ENCODE peak calls at places on chromosomes 7 and 10, in seven cellular contexts. One of them, this sample, is unnamed.

GRCh38 chr7:1228535-1229333 is 3.9 kb upstream of the UNCX start:
- DNase-seq in IMR-90: no peak
- DNase-seq in spleen: no peak
- DNase-seq in ovary: no peak
- DNase-seq in right lobe of liver: no peak
- DNase-seq in HCT116: no peak
- DNase-seq in Peyer's patch: no peak
- DNase-seq in this sample: no peak

GRCh38 chr7:43166686-43167085 is 54.2 kb downstream of the HECW1 start:
- DNase-seq in IMR-90: no peak
- DNase-seq in spleen: no peak
- DNase-seq in ovary: no peak
- DNase-seq in right lobe of liver: no peak
- DNase-seq in HCT116: no peak
- DNase-seq in Peyer's patch: no peak
- DNase-seq in this sample: no peak

GRCh38 chr10:119253433-119254174 is 46.2 kb downstream of the GRK5 start:
- DNase-seq in IMR-90: peak; percentile 96
- DNase-seq in spleen: peak; percentile 65
- DNase-seq in ovary: peak; percentile 89
- DNase-seq in right lobe of liver: peak; percentile 86
- DNase-seq in HCT116: peak; percentile 97
- DNase-seq in Peyer's patch: no peak
- DNase-seq in this sample: peak; percentile 37

GRCh38 chr7:140591178-140591902 is 49.3 kb downstream of the DENND2A start:
- DNase-seq in IMR-90: peak; percentile 41
- DNase-seq in spleen: no peak
- DNase-seq in ovary: no peak
- DNase-seq in right lobe of liver: no peak
- DNase-seq in HCT116: no peak
- DNase-seq in Peyer's patch: no peak
- DNase-seq in this sample: no peak

GRCh38 chr10:31112961-31113360 is 81.3 kb upstream of the ZNF438 start:
- DNase-seq in IMR-90: peak; percentile 40
- DNase-seq in spleen: no peak
- DNase-seq in ovary: no peak
- DNase-seq in right lobe of liver: no peak
- DNase-seq in HCT116: no peak
- DNase-seq in Peyer's patch: no peak
- DNase-seq in this sample: no peak

GRCh38 chr7:128989961-128990360 is 52.2 kb downstream of the IRF5 start:
- DNase-seq in IMR-90: peak; percentile 21
- DNase-seq in spleen: no peak
- DNase-seq in ovary: no peak
- DNase-seq in right lobe of liver: no peak
- DNase-seq in HCT116: no peak
- DNase-seq in Peyer's patch: no peak
- DNase-seq in this sample: no peak

GRCh38 chr10:44419790-44420549 is 35.1 kb upstream of the CXCL12 start:
- DNase-seq in IMR-90: no peak
- DNase-seq in spleen: no peak
- DNase-seq in ovary: no peak
- DNase-seq in right lobe of liver: no peak
- DNase-seq in HCT116: no peak
- DNase-seq in Peyer's patch: no peak
- DNase-seq in this sample: no peak

GRCh38 chr7:33065981-33066380 is 3.4 kb upstream of the NT5C3A start:
- DNase-seq in IMR-90: no peak
- DNase-seq in spleen: no peak
- DNase-seq in ovary: no peak
- DNase-seq in right lobe of liver: no peak
- DNase-seq in HCT116: no peak
- DNase-seq in Peyer's patch: no peak
- DNase-seq in this sample: no peak

GRCh38 chr7:118734541-118734940 is 510.0 kb downstream of the ANKRD7 start:
- DNase-seq in IMR-90: no peak
- DNase-seq in spleen: no peak
- DNase-seq in ovary: no peak
- DNase-seq in right lobe of liver: no peak
- DNase-seq in HCT116: no peak
- DNase-seq in Peyer's patch: no peak
- DNase-seq in this sample: no peak

GRCh38 chr7:24401628-24402593 is 117.9 kb downstream of the NPY start:
- DNase-seq in IMR-90: peak; percentile 40
- DNase-seq in spleen: no peak
- DNase-seq in ovary: no peak
- DNase-seq in right lobe of liver: no peak
- DNase-seq in HCT116: peak; percentile 28
- DNase-seq in Peyer's patch: no peak
- DNase-seq in this sample: no peak

GRCh38 chr10:1297566-1298301 is 241.5 kb downstream of the WDR37 start:
- DNase-seq in IMR-90: no peak
- DNase-seq in spleen: no peak
- DNase-seq in ovary: no peak
- DNase-seq in right lobe of liver: no peak
- DNase-seq in HCT116: no peak
- DNase-seq in Peyer's patch: no peak
- DNase-seq in this sample: no peak

GRCh38 chr10:120039066-120039465 is 146.5 kb downstream of the SEC23IP start:
- DNase-seq in IMR-90: no peak
- DNase-seq in spleen: no peak
- DNase-seq in ovary: no peak
- DNase-seq in right lobe of liver: no peak
- DNase-seq in HCT116: no peak
- DNase-seq in Peyer's patch: no peak
- DNase-seq in this sample: no peak

GRCh38 chr10:85614566-85614965 is 752.0 kb downstream of the GRID1 start:
- DNase-seq in IMR-90: no peak
- DNase-seq in spleen: no peak
- DNase-seq in ovary: no peak
- DNase-seq in right lobe of liver: no peak
- DNase-seq in HCT116: no peak
- DNase-seq in Peyer's patch: no peak
- DNase-seq in this sample: no peak

GRCh38 chr10:129972145-129972965 is 8.3 kb upstream of the EBF3 start:
- DNase-seq in IMR-90: no peak
- DNase-seq in spleen: peak; percentile 59
- DNase-seq in ovary: no peak
- DNase-seq in right lobe of liver: no peak
- DNase-seq in HCT116: no peak
- DNase-seq in Peyer's patch: no peak
- DNase-seq in this sample: no peak

GRCh38 chr7:157890921-157891401 is 554.2 kb downstream of the DNAJB6 start:
- DNase-seq in IMR-90: no peak
- DNase-seq in spleen: no peak
- DNase-seq in ovary: no peak
- DNase-seq in right lobe of liver: no peak
- DNase-seq in HCT116: no peak
- DNase-seq in Peyer's patch: no peak
- DNase-seq in this sample: no peak

GRCh38 chr7:39312254-39312989 is 253.8 kb upstream of the YAE1 start:
- DNase-seq in IMR-90: no peak
- DNase-seq in spleen: no peak
- DNase-seq in ovary: no peak
- DNase-seq in right lobe of liver: no peak
- DNase-seq in HCT116: no peak
- DNase-seq in Peyer's patch: no peak
- DNase-seq in this sample: no peak

GRCh38 chr10:3465406-3465891 is 292.9 kb upstream of the PITRM1 start:
- DNase-seq in IMR-90: peak; percentile 15
- DNase-seq in spleen: no peak
- DNase-seq in ovary: no peak
- DNase-seq in right lobe of liver: peak; percentile 62
- DNase-seq in HCT116: no peak
- DNase-seq in Peyer's patch: no peak
- DNase-seq in this sample: no peak

GRCh38 chr10:72484521-72484920 is 129.8 kb upstream of the DNAJB12 start:
- DNase-seq in IMR-90: no peak
- DNase-seq in spleen: no peak
- DNase-seq in ovary: no peak
- DNase-seq in right lobe of liver: no peak
- DNase-seq in HCT116: no peak
- DNase-seq in Peyer's patch: no peak
- DNase-seq in this sample: no peak

GRCh38 chr7:21773326-21773725 is 172.4 kb downstream of the CDCA7L start:
- DNase-seq in IMR-90: no peak
- DNase-seq in spleen: no peak
- DNase-seq in ovary: no peak
- DNase-seq in right lobe of liver: no peak
- DNase-seq in HCT116: no peak
- DNase-seq in Peyer's patch: no peak
- DNase-seq in this sample: no peak

GRCh38 chr10:13644866-13645265 is 58.1 kb downstream of the PRPF18 start:
- DNase-seq in IMR-90: no peak
- DNase-seq in spleen: no peak
- DNase-seq in ovary: no peak
- DNase-seq in right lobe of liver: no peak
- DNase-seq in HCT116: no peak
- DNase-seq in Peyer's patch: no peak
- DNase-seq in this sample: no peak

GRCh38 chr7:105776068-105776790 is 100.2 kb downstream of the ATXN7L1 start:
- DNase-seq in IMR-90: peak; percentile 100
- DNase-seq in spleen: no peak
- DNase-seq in ovary: peak; percentile 80
- DNase-seq in right lobe of liver: no peak
- DNase-seq in HCT116: peak; percentile 94
- DNase-seq in Peyer's patch: no peak
- DNase-seq in this sample: peak; percentile 73

DNA sequence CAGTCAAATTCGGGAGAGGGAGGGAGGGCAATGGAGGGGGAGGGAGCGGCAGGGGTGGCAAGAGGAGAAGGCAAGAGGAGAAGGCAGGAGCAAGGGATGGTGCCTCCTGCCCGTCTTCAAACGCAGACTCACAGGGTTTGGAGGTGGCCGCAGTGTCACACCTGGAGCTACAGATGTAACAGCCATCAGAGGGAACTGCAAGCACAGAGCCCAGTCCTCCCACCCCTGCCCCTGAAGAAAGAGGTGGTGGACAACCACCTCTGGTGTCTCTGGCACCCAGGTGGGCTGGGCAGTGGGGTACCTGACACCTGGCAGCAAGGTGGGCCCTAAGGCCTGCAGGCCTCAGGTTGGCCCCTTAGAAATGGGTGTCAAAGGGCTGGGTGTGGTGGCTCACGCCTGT is 67.0 kb upstream of the SDK1 start:
- DNase-seq in IMR-90: no peak
- DNase-seq in spleen: peak; percentile 66
- DNase-seq in ovary: no peak
- DNase-seq in right lobe of liver: no peak
- DNase-seq in HCT116: no peak
- DNase-seq in Peyer's patch: no peak
- DNase-seq in this sample: no peak
- H3K27ac ChIP-seq in IMR-90: no peak overlapping the region
- H3K27ac ChIP-seq in spleen: no peak overlapping the region
- H3K27ac ChIP-seq in ovary: no peak overlapping the region
- H3K27ac ChIP-seq in right lobe of liver: no peak overlapping the region
- H3K27ac ChIP-seq in HCT116: no peak overlapping the region
- H3K27ac ChIP-seq in Peyer's patch: no peak overlapping the region
- H3K27ac ChIP-seq in this sample: no peak overlapping the region

GRCh38 chr7:98286093-98286525 is 4.6 kb downstream of the BRI3 start:
- DNase-seq in IMR-90: peak; percentile 55
- DNase-seq in spleen: peak; percentile 83
- DNase-seq in ovary: peak; percentile 43
- DNase-seq in right lobe of liver: peak; percentile 77
- DNase-seq in HCT116: peak; percentile 68
- DNase-seq in Peyer's patch: peak; percentile 24
- DNase-seq in this sample: peak; percentile 91

GRCh38 chr7:98285132-98286092 is 3.9 kb downstream of the BRI3 start:
- DNase-seq in IMR-90: no peak
- DNase-seq in spleen: no peak
- DNase-seq in ovary: no peak
- DNase-seq in right lobe of liver: no peak
- DNase-seq in HCT116: no peak
- DNase-seq in Peyer's patch: no peak
- DNase-seq in this sample: peak; percentile 37

GRCh38 chr7:98283887-98284222 is 2.4 kb downstream of the BRI3 start:
- DNase-seq in IMR-90: no peak
- DNase-seq in spleen: no peak
- DNase-seq in ovary: no peak
- DNase-seq in right lobe of liver: no peak
- DNase-seq in HCT116: no peak
- DNase-seq in Peyer's patch: no peak
- DNase-seq in this sample: no peak

GRCh38 chr7:98283127-98283886 is 1.8 kb downstream of the BRI3 start:
- DNase-seq in IMR-90: peak; percentile 56
- DNase-seq in spleen: peak; percentile 85
- DNase-seq in ovary: no peak
- DNase-seq in right lobe of liver: peak; percentile 74
- DNase-seq in HCT116: no peak
- DNase-seq in Peyer's patch: no peak
- DNase-seq in this sample: peak; percentile 86

GRCh38 chr7:98284335-98285036 is 3.0 kb downstream of the BRI3 start:
- DNase-seq in IMR-90: peak; percentile 42
- DNase-seq in spleen: peak; percentile 92
- DNase-seq in ovary: peak; percentile 48
- DNase-seq in right lobe of liver: peak; percentile 88
- DNase-seq in HCT116: no peak
- DNase-seq in Peyer's patch: no peak
- DNase-seq in this sample: peak; percentile 94
- TF ChIP-seq POLR2A in IMR-90: no peak
- TF ChIP-seq POLR2A in spleen: no peak
- TF ChIP-seq POLR2A in ovary: no peak
- TF ChIP-seq POLR2A in right lobe of liver: peak; percentile 73
- TF ChIP-seq POLR2A in HCT116: no peak
- TF ChIP-seq POLR2A in Peyer's patch: peak; percentile 80
- TF ChIP-seq POLR2A in this sample: peak; percentile 89

GRCh38 chr10:122020202-122020601 is 31.2 kb downstream of the TACC2 start:
- DNase-seq in IMR-90: no peak
- DNase-seq in spleen: no peak
- DNase-seq in ovary: no peak
- DNase-seq in right lobe of liver: no peak
- DNase-seq in HCT116: no peak
- DNase-seq in Peyer's patch: no peak
- DNase-seq in this sample: no peak
- H3K27ac ChIP-seq in IMR-90: no peak overlapping the region
- H3K27ac ChIP-seq in spleen: no peak overlapping the region
- H3K27ac ChIP-seq in ovary: no peak overlapping the region
- H3K27ac ChIP-seq in right lobe of liver: no peak overlapping the region
- H3K27ac ChIP-seq in HCT116: no peak overlapping the region
- H3K27ac ChIP-seq in Peyer's patch: no peak overlapping the region
- H3K27ac ChIP-seq in this sample: peak overlapping the region; percentile 91

DNA sequence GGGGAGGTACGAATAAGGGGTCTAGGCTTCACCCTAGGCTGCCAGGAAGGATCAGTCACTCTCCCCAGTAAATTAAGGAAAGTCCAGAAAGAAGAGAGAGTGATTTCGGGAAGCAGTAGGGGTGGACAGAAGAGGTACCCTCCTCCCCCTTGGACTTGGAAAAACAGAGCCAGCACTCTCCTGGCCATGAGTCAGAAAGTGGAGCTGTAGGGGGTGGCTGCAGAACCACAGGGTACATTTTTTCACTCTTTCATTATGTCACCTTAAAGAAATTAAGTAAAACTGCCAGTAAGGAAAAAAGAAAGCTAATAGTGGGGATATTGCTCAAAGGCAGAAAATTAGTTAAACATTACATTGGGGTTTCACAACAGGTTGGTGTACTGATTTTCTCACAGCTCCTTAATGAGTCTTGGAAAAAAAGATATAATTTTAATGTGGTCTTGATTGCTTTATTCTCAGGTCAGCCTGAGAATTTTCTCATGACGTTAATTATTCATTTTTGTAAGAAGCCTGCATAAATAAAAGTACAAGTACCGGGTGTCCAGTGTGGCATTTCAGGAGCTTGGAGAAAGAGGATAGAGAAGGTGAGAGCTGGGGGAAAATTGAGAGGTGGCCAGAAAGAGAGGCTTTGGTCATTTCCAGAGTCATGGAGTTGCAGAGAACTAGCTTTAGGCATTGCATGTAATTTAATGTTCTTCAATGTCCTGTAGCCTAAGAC is 23.1 kb upstream of the AOAH start:
- DNase-seq in IMR-90: peak; percentile 4
- DNase-seq in spleen: no peak
- DNase-seq in ovary: no peak
- DNase-seq in right lobe of liver: peak; percentile 60
- DNase-seq in HCT116: no peak
- DNase-seq in Peyer's patch: no peak
- DNase-seq in this sample: no peak
- TF ChIP-seq POLR2A in IMR-90: no peak
- TF ChIP-seq POLR2A in spleen: no peak
- TF ChIP-seq POLR2A in ovary: no peak
- TF ChIP-seq POLR2A in right lobe of liver: no peak
- TF ChIP-seq POLR2A in HCT116: no peak
- TF ChIP-seq POLR2A in Peyer's patch: no peak
- TF ChIP-seq POLR2A in this sample: no peak